ENCODE peak calls at places on chromosome 18, in four cellular contexts. One of them, this sample, is unnamed.

GRCh38 chr18:33375829-33376228 is 64.7 kb downstream of the CCDC178 start:
- DNase-seq in K562: no peak
- DNase-seq in GM12878: no peak
- DNase-seq in HEK293T: no peak
- DNase-seq in this sample: no peak

GRCh38 chr18:64294967-64295366 is 146.1 kb upstream of the LINC00305 start:
- DNase-seq in K562: no peak
- DNase-seq in GM12878: no peak
- DNase-seq in HEK293T: no peak
- DNase-seq in this sample: no peak

GRCh38 chr18:66603941-66604627 is at the start of gene CDH19:
- DNase-seq in K562: no peak
- DNase-seq in GM12878: no peak
- DNase-seq in HEK293T: no peak
- DNase-seq in this sample: peak

GRCh38 chr18:68275616-68276015 is 439.3 kb downstream of the TMX3 start:
- DNase-seq in K562: no peak
- DNase-seq in GM12878: no peak
- DNase-seq in HEK293T: no peak
- DNase-seq in this sample: no peak

GRCh38 chr18:77001979-77002378 is 130.6 kb downstream of the MBP start:
- DNase-seq in K562: no peak
- DNase-seq in GM12878: no peak
- DNase-seq in HEK293T: no peak
- DNase-seq in this sample: no peak

GRCh38 chr18:62487161-62487560 is 35.7 kb upstream of the ZCCHC2 start:
- DNase-seq in K562: no peak
- DNase-seq in GM12878: no peak
- DNase-seq in HEK293T: no peak
- DNase-seq in this sample: no peak

GRCh38 chr18:24534271-24534670 is 73.8 kb downstream of the HRH4 start:
- DNase-seq in K562: no peak
- DNase-seq in GM12878: no peak
- DNase-seq in HEK293T: no peak
- DNase-seq in this sample: no peak

GRCh38 chr18:23825978-23826405 is 136.7 kb downstream of the LAMA3 start:
- DNase-seq in K562: no peak
- DNase-seq in GM12878: no peak
- DNase-seq in HEK293T: no peak
- DNase-seq in this sample: no peak

GRCh38 chr18:5286525-5286924 is 9.0 kb downstream of the ZBTB14 start:
- DNase-seq in K562: no peak
- DNase-seq in GM12878: no peak
- DNase-seq in HEK293T: no peak
- DNase-seq in this sample: no peak

GRCh38 chr18:5058768-5059539 is 138.1 kb downstream of the AKAIN1 start:
- DNase-seq in K562: no peak
- DNase-seq in GM12878: peak
- DNase-seq in HEK293T: no peak
- DNase-seq in this sample: no peak

GRCh38 chr18:32093106-32093511 is 1.4 kb downstream of the RNF138 start:
- DNase-seq in K562: peak
- DNase-seq in GM12878: no peak
- DNase-seq in HEK293T: no peak
- DNase-seq in this sample: peak

GRCh38 chr18:44733754-44734465 is 53.2 kb downstream of the SETBP1 start:
- DNase-seq in K562: no peak
- DNase-seq in GM12878: no peak
- DNase-seq in HEK293T: no peak
- DNase-seq in this sample: no peak

GRCh38 chr18:12516049-12516677 is 108.4 kb downstream of the PRELID3A start:
- DNase-seq in K562: peak
- DNase-seq in GM12878: no peak
- DNase-seq in HEK293T: no peak
- DNase-seq in this sample: no peak
- TF ChIP-seq FOXK2 in K562: no peak
- TF ChIP-seq FOXK2 in GM12878: no peak
- TF ChIP-seq FOXK2 in HEK293T: no peak
- TF ChIP-seq FOXK2 in this sample: no peak

DNA sequence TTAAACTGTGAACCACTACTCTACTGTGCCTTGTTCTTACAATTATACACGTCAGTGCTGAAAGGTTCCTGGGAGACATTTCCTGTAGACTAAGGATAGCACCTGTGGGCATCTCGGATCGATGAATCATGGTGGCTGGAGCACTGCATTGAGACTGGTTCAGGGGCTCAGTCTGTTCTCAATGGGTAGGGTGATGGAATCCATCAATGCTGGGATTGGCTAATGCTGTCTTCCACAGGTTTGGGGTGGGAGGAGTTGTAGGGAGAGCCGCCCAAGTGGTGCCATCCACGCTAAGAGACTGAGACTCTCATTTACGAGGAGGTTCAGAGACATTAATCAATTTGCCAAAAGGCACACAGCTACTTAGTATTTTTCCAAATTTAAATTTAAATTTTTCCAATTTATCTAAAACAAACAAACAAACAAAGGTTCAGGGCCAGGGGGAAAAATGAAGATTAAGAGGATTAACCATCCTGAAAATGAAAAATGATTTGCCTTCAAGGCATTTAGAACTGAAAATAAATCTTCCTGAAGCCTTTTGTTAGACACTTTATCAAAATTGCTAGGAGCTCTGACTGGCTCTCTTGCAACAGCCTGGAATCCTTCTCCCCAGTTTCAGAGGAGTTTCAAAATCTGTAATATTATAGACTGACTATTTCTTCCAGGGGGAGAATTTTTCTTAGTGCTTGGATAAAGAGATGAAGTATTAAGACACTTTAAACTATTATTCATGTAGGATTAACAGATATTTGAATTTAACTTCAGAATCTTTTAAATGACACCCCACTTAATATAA is 359.2 kb downstream of the TGIF1 start:
- DNase-seq in K562: no peak
- DNase-seq in GM12878: no peak
- DNase-seq in HEK293T: no peak
- DNase-seq in this sample: no peak
- TF ChIP-seq FOXK2 in K562: no peak
- TF ChIP-seq FOXK2 in GM12878: no peak
- TF ChIP-seq FOXK2 in HEK293T: no peak
- TF ChIP-seq FOXK2 in this sample: no peak

DNA sequence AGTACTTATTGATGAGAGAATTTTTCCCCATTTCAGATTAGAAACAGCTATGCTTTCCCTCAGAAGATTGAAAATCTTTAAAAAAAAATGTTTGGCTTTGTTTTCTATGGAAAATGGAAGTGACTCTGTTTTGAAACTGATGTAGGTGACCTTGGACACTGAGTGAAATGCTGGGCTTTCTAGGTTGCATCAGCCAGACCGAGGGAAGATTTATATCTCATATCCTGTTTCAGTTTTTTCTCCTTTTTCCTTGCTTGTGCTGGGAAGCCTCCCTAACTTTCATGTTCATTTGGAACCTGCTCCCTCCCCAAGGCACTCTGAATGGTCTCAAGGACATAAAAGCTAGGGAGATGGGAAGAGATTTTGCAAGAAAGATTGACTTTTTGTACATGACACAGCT is 249.9 kb downstream of the TPGS2 start:
- DNase-seq in K562: no peak
- DNase-seq in GM12878: no peak
- DNase-seq in HEK293T: no peak
- DNase-seq in this sample: no peak
- TF ChIP-seq FOXK2 in K562: no peak
- TF ChIP-seq FOXK2 in GM12878: no peak
- TF ChIP-seq FOXK2 in HEK293T: no peak
- TF ChIP-seq FOXK2 in this sample: no peak

DNA sequence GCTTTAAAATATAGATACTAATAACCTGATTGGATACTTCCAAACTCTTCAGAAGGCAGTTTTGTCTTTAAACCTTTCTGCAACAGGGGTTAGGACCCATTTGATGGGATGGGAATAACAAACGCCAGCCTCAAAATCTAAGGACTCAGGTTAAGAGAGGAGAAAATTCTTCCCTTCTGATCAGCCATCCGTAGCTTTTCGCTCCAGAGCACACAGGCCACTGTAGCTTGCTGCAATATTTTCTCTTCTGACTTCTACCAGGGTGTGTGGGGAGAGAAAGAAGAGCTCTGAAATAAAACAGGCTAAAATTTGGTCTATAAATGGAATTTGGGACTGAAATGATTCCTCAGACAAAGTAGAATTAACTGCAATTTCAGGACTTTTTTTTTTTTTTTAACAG is 95.1 kb downstream of the ALPK2 start:
- DNase-seq in K562: no peak
- DNase-seq in GM12878: no peak
- DNase-seq in HEK293T: no peak
- DNase-seq in this sample: no peak
- TF ChIP-seq FOXK2 in K562: no peak
- TF ChIP-seq FOXK2 in GM12878: no peak
- TF ChIP-seq FOXK2 in HEK293T: no peak
- TF ChIP-seq FOXK2 in this sample: no peak

GRCh38 chr18:9736942-9737813 is 29.1 kb downstream of the RAB31 start:
- DNase-seq in K562: no peak
- DNase-seq in GM12878: no peak
- DNase-seq in HEK293T: no peak
- DNase-seq in this sample: no peak

GRCh38 chr18:9738266-9738969 is 30.3 kb downstream of the RAB31 start:
- DNase-seq in K562: no peak
- DNase-seq in GM12878: no peak
- DNase-seq in HEK293T: no peak
- DNase-seq in this sample: no peak

GRCh38 chr18:9736445-9736844 is 28.3 kb downstream of the RAB31 start:
- DNase-seq in K562: no peak
- DNase-seq in GM12878: no peak
- DNase-seq in HEK293T: no peak
- DNase-seq in this sample: no peak

GRCh38 chr18:9739516-9739915 is 31.4 kb downstream of the RAB31 start:
- DNase-seq in K562: no peak
- DNase-seq in GM12878: no peak
- DNase-seq in HEK293T: no peak
- DNase-seq in this sample: no peak

GRCh38 chr18:9737814-9738160 is 29.7 kb downstream of the RAB31 start:
- DNase-seq in K562: no peak
- DNase-seq in GM12878: no peak
- DNase-seq in HEK293T: peak
- DNase-seq in this sample: no peak
- TF ChIP-seq FOXK2 in K562: no peak
- TF ChIP-seq FOXK2 in GM12878: no peak
- TF ChIP-seq FOXK2 in HEK293T: no peak
- TF ChIP-seq FOXK2 in this sample: no peak

GRCh38 chr18:49561377-49562193 is at the start of gene LIPG:
- DNase-seq in K562: peak
- DNase-seq in GM12878: no peak
- DNase-seq in HEK293T: peak
- DNase-seq in this sample: peak
- TF ChIP-seq FOXK2 in K562: no peak
- TF ChIP-seq FOXK2 in GM12878: no peak
- TF ChIP-seq FOXK2 in HEK293T: no peak
- TF ChIP-seq FOXK2 in this sample: no peak

DNA sequence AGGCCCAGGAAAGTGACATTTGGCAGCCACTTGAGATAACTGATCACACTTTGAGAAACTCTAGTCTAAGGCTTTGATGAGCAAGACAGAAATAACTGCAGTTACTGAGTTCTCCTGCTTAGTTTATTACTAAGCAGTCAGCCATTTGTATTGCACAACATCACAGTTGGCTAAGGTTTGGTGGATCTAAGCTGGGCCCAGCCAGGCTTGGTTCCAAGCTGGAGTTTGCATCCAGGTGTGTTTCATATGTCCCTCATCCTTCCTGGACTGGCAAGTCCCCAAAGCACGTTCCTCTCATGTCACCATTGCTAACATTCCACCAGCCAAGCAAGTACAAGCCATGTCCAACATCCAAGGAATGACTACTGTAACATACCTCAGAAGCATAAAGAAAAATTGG is 71.3 kb upstream of the ZNF532 start:
- DNase-seq in K562: no peak
- DNase-seq in GM12878: no peak
- DNase-seq in HEK293T: no peak
- DNase-seq in this sample: no peak
- TF ChIP-seq FOXK2 in K562: no peak
- TF ChIP-seq FOXK2 in GM12878: no peak
- TF ChIP-seq FOXK2 in HEK293T: no peak
- TF ChIP-seq FOXK2 in this sample: no peak

GRCh38 chr18:36736094-36736493 is 92.7 kb downstream of the TPGS2 start:
- DNase-seq in K562: no peak
- DNase-seq in GM12878: no peak
- DNase-seq in HEK293T: no peak
- DNase-seq in this sample: no peak

GRCh38 chr18:36734589-36734988 is 94.2 kb downstream of the TPGS2 start:
- DNase-seq in K562: no peak
- DNase-seq in GM12878: no peak
- DNase-seq in HEK293T: no peak
- DNase-seq in this sample: no peak

GRCh38 chr18:36733150-36733549 is 95.7 kb downstream of the TPGS2 start:
- DNase-seq in K562: no peak
- DNase-seq in GM12878: no peak
- DNase-seq in HEK293T: no peak
- DNase-seq in this sample: no peak

GRCh38 chr18:36735130-36735529 is 93.7 kb downstream of the TPGS2 start:
- DNase-seq in K562: no peak
- DNase-seq in GM12878: no peak
- DNase-seq in HEK293T: no peak
- DNase-seq in this sample: no peak

GRCh38 chr18:36737321-36737720 is 91.5 kb downstream of the TPGS2 start:
- DNase-seq in K562: no peak
- DNase-seq in GM12878: no peak
- DNase-seq in HEK293T: no peak
- DNase-seq in this sample: no peak
- TF ChIP-seq FOXK2 in K562: no peak
- TF ChIP-seq FOXK2 in GM12878: no peak
- TF ChIP-seq FOXK2 in HEK293T: no peak
- TF ChIP-seq FOXK2 in this sample: no peak